ENCODE peak calls at places on chromosomes 13 and 19, in eight cellular contexts. F, E, S, O, K, M, H and X are unnamed samples.

GRCh38 chr19:46036745-46037126 is 4.1 kb downstream of the IGFL4 start:
- DNase-seq in F (no peak), E (no peak), S (no peak), O (no peak), K (no peak), M (no peak), H (no peak), X (no peak)

GRCh38 chr19:29275266-29275665 is 62.3 kb upstream of the UQCRFS1 start:
- DNase-seq in F (no peak), E (no peak), S (no peak), O (no peak), K (peak; percentile 39), M (no peak), H (no peak), X (no peak)

GRCh38 chr19:11699931-11700794 is 38.6 kb downstream of the ZNF823 start:
- DNase-seq in F (peak; percentile 42), E (no peak), S (peak; percentile 34), O (peak; percentile 60), K (no peak), M (peak; percentile 38), H (no peak), X (no peak)

GRCh38 chr19:10961073-10961762 is 388 bp downstream of the SMARCA4 start:
- DNase-seq in F (no peak), E (no peak), S (peak; percentile 40), O (peak; percentile 30), K (no peak), M (no peak), H (peak; percentile 57), X (no peak)

GRCh38 chr19:44891016-44891882 is at the start of gene TOMM40:
- DNase-seq in F (peak; percentile 100), E (no peak), S (no peak), O (peak; percentile 100), K (peak; percentile 100), M (no peak), H (no peak), X (peak; percentile 100)

GRCh38 chr19:5031231-5032100 is 62.6 kb downstream of the KDM4B start:
- DNase-seq in F (peak; percentile 65), E (no peak), S (peak; percentile 87), O (peak; percentile 77), K (peak; percentile 97), M (no peak), H (peak; percentile 92), X (peak; percentile 95)

GRCh38 chr19:19749332-19750130 is 16.6 kb upstream of the ZNF14 start:
- DNase-seq in F (no peak), E (no peak), S (no peak), O (no peak), K (no peak), M (no peak), H (no peak), X (no peak)

GRCh38 chr19:16588824-16589577 is 16.8 kb upstream of the SLC35E1 start:
- DNase-seq in F (no peak), E (no peak), S (no peak), O (no peak), K (no peak), M (no peak), H (no peak), X (no peak)

GRCh38 chr13:27076411-27076810 is 95.2 kb downstream of the USP12 start:
- DNase-seq in F (peak; percentile 41), E (no peak), S (no peak), O (peak; percentile 63), K (no peak), M (no peak), H (no peak), X (no peak)

GRCh38 chr19:30719189-30719990 is 347.2 kb downstream of the ZNF536 start:
- DNase-seq in F (no peak), E (no peak), S (peak; percentile 36), O (peak; percentile 13), K (peak; percentile 87), M (no peak), H (peak; percentile 41), X (peak; percentile 39)

GRCh38 chr13:50244913-50245574 is 229.8 kb downstream of the KCNRG start:
- DNase-seq in F (peak; percentile 88), E (peak; percentile 33), S (peak; percentile 85), O (peak; percentile 60), K (no peak), M (peak; percentile 79), H (no peak), X (no peak)

GRCh38 chr13:71499944-71500514 is 367.0 kb downstream of the DACH1 start:
- DNase-seq in F (no peak), E (no peak), S (no peak), O (no peak), K (no peak), M (no peak), H (no peak), X (no peak)

GRCh38 chr19:3801412-3802096 is 15.4 kb upstream of the MATK start:
- DNase-seq in F (no peak), E (no peak), S (peak; percentile 36), O (no peak), K (peak; percentile 90), M (no peak), H (peak; percentile 86), X (peak; percentile 70)

GRCh38 chr19:6802336-6803035 is 30.0 kb downstream of the VAV1 start:
- DNase-seq in F (no peak), E (no peak), S (no peak), O (no peak), K (no peak), M (peak; percentile 19), H (peak; percentile 54), X (no peak)

GRCh38 chr13:31282741-31283455 is 83.1 kb downstream of the B3GLCT start:
- DNase-seq in F (no peak), E (no peak), S (no peak), O (peak; percentile 23), K (no peak), M (no peak), H (no peak), X (no peak)

GRCh38 chr13:63288576-63288975 is 1872.9 kb upstream of the PCDH20 start:
- DNase-seq in F (peak; percentile 57), E (peak; percentile 0), S (no peak), O (peak; percentile 21), K (no peak), M (no peak), H (no peak), X (no peak)

GRCh38 chr13:113053801-113054604 is 51.6 kb upstream of the F7 start:
- DNase-seq in F (no peak), E (no peak), S (no peak), O (no peak), K (no peak), M (no peak), H (no peak), X (peak; percentile 3)

GRCh38 chr19:53182202-53182601 is 11.0 kb downstream of the ZNF665 start:
- DNase-seq in F (peak; percentile 66), E (peak; percentile 31), S (no peak), O (no peak), K (no peak), M (no peak), H (no peak), X (no peak)

GRCh38 chr19:41886761-41887710 is 4.1 kb downstream of the ARHGEF1 start:
- DNase-seq in F (no peak), E (no peak), S (no peak), O (no peak), K (no peak), M (no peak), H (no peak), X (no peak)

GRCh38 chr13:46278474-46278873 is 66.7 kb downstream of the LRRC63 start:
- DNase-seq in F (no peak), E (no peak), S (no peak), O (no peak), K (no peak), M (no peak), H (peak; percentile 47), X (no peak)

GRCh38 chr13:90800082-90800746 is 547.3 kb upstream of the MIR17HG start:
- DNase-seq in F (no peak), E (no peak), S (no peak), O (peak; percentile 59), K (no peak), M (no peak), H (no peak), X (no peak)

GRCh38 chr13:99542788-99543406 is 41.6 kb downstream of the TM9SF2 start:
- DNase-seq in F (no peak), E (no peak), S (no peak), O (no peak), K (no peak), M (no peak), H (no peak), X (peak; percentile 43)

GRCh38 chr19:47713046-47714021 is at the start of gene EHD2:
- DNase-seq in F (peak; percentile 76), E (no peak), S (peak; percentile 76), O (peak; percentile 84), K (peak; percentile 95), M (no peak), H (peak; percentile 64), X (peak; percentile 65)

GRCh38 chr13:73059460-73060250 is 850 bp downstream of the KLF5 start:
- DNase-seq in F (peak; percentile 10), E (no peak), S (no peak), O (no peak), K (peak; percentile 90), M (no peak), H (peak; percentile 72), X (peak; percentile 57)
- TF ChIP-seq CTCF in F (peak; percentile 28), E (peak; percentile 10), S (peak; percentile 51), O (no peak), K (no peak), M (no peak), H (peak; percentile 36), X (no peak)

GRCh38 chr13:21413013-21413412 is 46.1 kb downstream of the ZDHHC20 start:
- DNase-seq in F (peak; percentile 17), E (no peak), S (no peak), O (no peak), K (no peak), M (no peak), H (no peak), X (no peak)
- TF ChIP-seq CTCF in F (no peak), E (no peak), S (no peak), O (no peak), K (no peak), M (no peak), H (no peak), X (no peak)

DNA sequence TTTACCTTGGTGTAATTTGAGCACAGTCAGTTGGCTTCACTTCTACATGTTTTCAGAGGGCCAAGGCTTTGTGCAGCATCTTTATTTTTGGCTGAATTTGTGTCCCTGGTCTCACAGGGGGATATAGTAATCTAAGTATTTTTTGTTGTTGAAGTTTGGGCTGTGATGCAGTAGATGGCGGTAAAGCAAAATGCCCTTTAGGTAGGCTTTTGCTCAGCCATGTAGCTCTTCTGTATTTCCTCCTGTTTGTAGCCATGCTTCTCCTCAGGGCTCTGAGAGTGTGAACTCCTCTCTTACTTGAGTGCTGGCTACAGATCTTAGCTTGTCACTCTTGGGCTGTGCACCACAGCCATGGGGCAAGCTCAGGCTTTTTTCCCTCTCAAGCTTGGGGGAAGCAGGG is 328.6 kb downstream of the SLITRK5 start:
- DNase-seq in F (no peak), E (no peak), S (no peak), O (peak; percentile 1), K (no peak), M (no peak), H (no peak), X (no peak)
- TF ChIP-seq CTCF in F (peak; percentile 13), E (peak; percentile 6), S (no peak), O (no peak), K (no peak), M (no peak), H (peak; percentile 33), X (no peak)

GRCh38 chr13:106517151-106517847 is 18.2 kb downstream of the EFNB2 start:
- DNase-seq in F (no peak), E (no peak), S (no peak), O (no peak), K (no peak), M (no peak), H (no peak), X (no peak)
- TF ChIP-seq CTCF in F (no peak), E (no peak), S (no peak), O (no peak), K (no peak), M (no peak), H (no peak), X (no peak)